ENCODE peak calls at places on chromosomes 3 and 15, in four cellular contexts. L is mesenchymal stem cell, G is mesendoderm, I is neuronal stem cell. P is an unnamed sample.

GRCh38 chr3:83230841-83231240 is 1469.4 kb upstream of the GBE1 start:
- DNase-seq in L (no peak), G (no peak), I (no peak), P (no peak)

GRCh38 chr3:84601303-84601702 is 357.5 kb upstream of the CADM2 start:
- DNase-seq in L (no peak), G (peak; percentile 58), I (peak; percentile 54), P (no peak)

GRCh38 chr15:59437777-59438574 is at the start of gene FAM81A:
- DNase-seq in L (peak; percentile 81), G (peak; percentile 62), I (peak; percentile 71), P (peak; percentile 69)

GRCh38 chr3:194471863-194472262 is 14.9 kb downstream of the ATP13A3 start:
- DNase-seq in L (no peak), G (peak; percentile 74), I (no peak), P (no peak)

GRCh38 chr15:43270676-43271306 is 4.1 kb upstream of the TGM5 start:
- DNase-seq in L (no peak), G (no peak), I (no peak), P (no peak)

GRCh38 chr15:68552773-68553172 is 26.0 kb upstream of the CORO2B start:
- DNase-seq in L (peak; percentile 45), G (no peak), I (no peak), P (no peak)

GRCh38 chr3:59839283-59839682 is 789.5 kb upstream of the CFAP20DC start:
- DNase-seq in L (peak; percentile 71), G (no peak), I (no peak), P (peak; percentile 46)

GRCh38 chr3:146163584-146163983 is 2.6 kb upstream of the PLOD2 start:
- DNase-seq in L (peak; percentile 64), G (no peak), I (no peak), P (peak; percentile 91)

GRCh38 chr3:188683032-188683491 is 488.7 kb upstream of the TPRG1 start:
- DNase-seq in L (peak; percentile 96), G (no peak), I (no peak), P (peak; percentile 43)

GRCh38 chr15:91855684-91856553 is 2.4 kb downstream of the SLCO3A1 start:
- DNase-seq in L (no peak), G (peak; percentile 90), I (peak; percentile 9), P (peak; percentile 40)

GRCh38 chr3:122577409-122578028 is at the start of gene PARP15:
- DNase-seq in L (peak; percentile 28), G (peak; percentile 30), I (no peak), P (no peak)

GRCh38 chr3:8499181-8499611 is 2.4 kb upstream of the LMCD1 start:
- DNase-seq in L (no peak), G (no peak), I (peak; percentile 70), P (peak; percentile 75)

GRCh38 chr3:33660035-33660434 is 58.0 kb downstream of the CLASP2 start:
- DNase-seq in L (no peak), G (peak; percentile 8), I (no peak), P (no peak)

GRCh38 chr15:96046620-96047240 is 283.8 kb upstream of the NR2F2 start:
- DNase-seq in L (no peak), G (peak; percentile 68), I (no peak), P (no peak)

GRCh38 chr3:31562525-31562924 is 29.8 kb downstream of the STT3B start:
- DNase-seq in L (no peak), G (peak; percentile 90), I (no peak), P (no peak)

GRCh38 chr15:86398986-86399677 is 319.5 kb downstream of the AGBL1 start:
- DNase-seq in L (no peak), G (no peak), I (no peak), P (no peak)

GRCh38 chr15:90839187-90840071 is 29.0 kb upstream of the FURIN start:
- DNase-seq in L (no peak), G (peak; percentile 91), I (peak; percentile 33), P (peak; percentile 68)

GRCh38 chr15:78842519-78842918 is 30.2 kb upstream of the MORF4L1 start:
- DNase-seq in L (no peak), G (no peak), I (no peak), P (no peak)

GRCh38 chr3:50324351-50325144 is 2.0 kb upstream of the HYAL2 start:
- DNase-seq in L (peak; percentile 80), G (peak; percentile 93), I (no peak), P (peak; percentile 30)

GRCh38 chr3:39592306-39592705 is 124.8 kb downstream of the MOBP start:
- DNase-seq in L (no peak), G (no peak), I (no peak), P (no peak)

GRCh38 chr3:35744419-35744818 is 105.1 kb downstream of the ARPP21 start:
- DNase-seq in L (no peak), G (peak; percentile 68), I (peak; percentile 17), P (no peak)

GRCh38 chr3:35389907-35390306 is 249.4 kb upstream of the ARPP21 start:
- DNase-seq in L (no peak), G (no peak), I (no peak), P (no peak)

GRCh38 chr3:25863560-25863959 is 73.7 kb downstream of the OXSM start:
- DNase-seq in L (no peak), G (peak; percentile 31), I (no peak), P (no peak)

GRCh38 chr3:195181107-195181498 is 89.9 kb downstream of the XXYLT1 start:
- DNase-seq in L (no peak), G (no peak), I (no peak), P (no peak)

GRCh38 chr15:79523266-79523665 is 91.1 kb downstream of the MINAR1 start:
- DNase-seq in L (no peak), G (peak; percentile 16), I (no peak), P (no peak)

GRCh38 chr15:94282269-94283250 is 51.2 kb downstream of the MCTP2 start:
- DNase-seq in L (no peak), G (no peak), I (no peak), P (no peak)

DNA sequence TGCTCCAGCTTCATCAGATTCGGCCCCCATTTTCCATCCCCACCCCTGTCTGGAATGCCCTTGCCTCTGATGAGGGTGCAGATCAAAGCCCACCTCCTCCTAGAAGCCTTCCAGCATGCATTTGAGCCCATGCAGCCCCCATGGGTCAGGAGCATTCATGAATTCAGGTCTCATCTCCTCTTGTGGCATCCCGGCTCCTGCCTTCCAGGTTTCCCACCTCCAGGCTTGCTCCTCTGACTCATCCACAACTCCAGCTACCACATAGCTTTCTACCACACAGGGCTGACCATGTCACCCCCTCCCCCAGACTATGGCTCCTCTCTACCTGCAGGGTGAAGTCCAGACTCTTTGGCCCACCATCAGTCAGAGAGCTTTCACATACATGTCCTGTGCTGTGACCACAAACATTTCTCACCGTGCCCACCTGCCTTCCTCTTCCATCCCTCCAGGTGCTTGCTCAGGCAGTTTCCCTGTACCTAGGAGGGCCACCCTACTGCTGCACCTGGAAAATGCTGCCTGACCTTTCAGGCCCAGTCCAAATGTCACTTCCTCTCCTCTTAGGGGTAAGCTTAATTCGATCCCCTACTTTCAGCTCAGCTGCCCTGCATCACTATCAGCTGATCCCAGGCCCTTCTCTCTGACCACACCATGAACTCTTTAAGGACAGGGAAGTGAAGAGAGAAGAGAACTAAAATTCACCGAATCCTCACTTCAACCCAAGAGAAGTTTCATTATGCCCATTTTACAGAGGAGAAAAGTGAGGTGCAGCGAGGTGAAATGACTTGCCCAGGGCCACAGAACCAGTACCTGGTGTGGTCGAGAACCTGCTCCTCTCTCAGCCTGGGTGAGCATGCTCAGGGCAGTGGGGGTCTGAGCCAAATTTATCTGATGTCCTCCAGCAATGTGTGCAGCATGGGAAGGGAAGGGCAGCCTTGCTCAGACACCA is 13.7 kb upstream of the FGD5 start:
- DNase-seq in L (no peak), G (peak; percentile 65), I (no peak), P (peak; percentile 25)
- H3K9ac ChIP-seq in L (no peak overlapping the region), G (no peak overlapping the region), I (no peak overlapping the region), P (no peak overlapping the region)

DNA sequence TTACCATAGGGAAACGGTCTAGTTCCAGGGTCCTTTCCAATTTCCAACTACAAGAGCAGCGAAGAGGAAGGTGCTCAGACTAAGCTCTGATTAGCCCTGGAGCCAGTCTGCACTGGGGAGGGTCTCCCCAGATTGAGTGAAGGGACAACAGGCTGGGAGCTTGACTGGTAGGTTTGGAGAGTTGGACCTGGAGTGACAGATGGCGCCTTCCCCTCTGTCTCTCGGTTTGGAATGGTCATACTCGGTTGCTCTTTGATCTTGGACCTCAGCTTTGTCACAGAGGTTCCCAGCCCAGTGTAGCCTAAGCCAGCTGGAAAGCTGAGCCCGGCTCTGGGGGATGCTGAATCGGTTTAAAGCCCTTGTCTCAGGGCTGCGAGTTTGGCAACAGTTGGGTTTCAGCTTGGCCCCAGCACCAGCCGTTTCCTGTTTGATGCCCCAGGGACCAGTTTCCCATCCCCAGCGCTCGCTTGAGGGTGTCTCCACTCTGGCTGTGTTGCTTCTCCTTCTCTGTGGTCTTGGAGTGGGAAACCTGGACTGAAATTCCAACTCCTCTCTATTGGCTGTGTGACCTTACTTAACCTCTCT is 53.1 kb upstream of the ULK4 start:
- DNase-seq in L (peak; percentile 45), G (peak; percentile 55), I (no peak), P (no peak)
- H3K9ac ChIP-seq in L (peak overlapping the region; percentile 98), G (peak overlapping the region; percentile 4), I (no peak overlapping the region), P (peak overlapping the region; percentile 80)

DNA sequence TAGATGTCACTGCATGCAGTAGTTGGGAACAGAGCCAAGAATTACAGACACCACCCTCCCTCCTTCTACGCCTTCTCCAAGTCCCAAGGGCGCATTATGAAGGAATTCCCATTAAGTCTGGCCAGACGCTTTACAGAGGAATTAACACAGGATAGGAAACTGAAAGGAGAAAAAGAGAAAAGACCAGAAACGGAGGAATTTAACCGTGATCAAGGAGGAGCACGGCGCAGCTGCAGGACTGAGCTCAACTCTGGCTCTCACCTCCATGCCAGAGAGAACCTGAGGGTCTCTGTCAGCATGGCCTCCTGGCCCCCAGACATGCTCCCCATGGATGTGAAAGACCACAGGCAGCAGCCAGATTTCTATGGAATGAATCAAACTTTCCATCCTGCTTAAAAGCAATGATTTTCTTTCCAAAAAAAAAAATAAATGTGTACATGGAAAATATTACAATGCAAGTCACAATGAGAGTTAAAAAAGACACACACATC is 13.7 kb downstream of the ATP10A start:
- DNase-seq in L (peak; percentile 27), G (no peak), I (no peak), P (no peak)
- H3K9ac ChIP-seq in L (peak overlapping the region; percentile 98), G (no peak overlapping the region), I (no peak overlapping the region), P (no peak overlapping the region)

GRCh38 chr3:133448478-133449122 is 48.7 kb downstream of the BFSP2 start:
- DNase-seq in L (no peak), G (no peak), I (no peak), P (no peak)

GRCh38 chr3:133444071-133444774 is 44.4 kb downstream of the BFSP2 start:
- DNase-seq in L (no peak), G (no peak), I (no peak), P (peak; percentile 82)

GRCh38 chr3:133445111-133445510 is 45.3 kb downstream of the BFSP2 start:
- DNase-seq in L (no peak), G (no peak), I (no peak), P (no peak)

GRCh38 chr3:133451309-133451708 is 51.5 kb downstream of the BFSP2 start:
- DNase-seq in L (no peak), G (no peak), I (no peak), P (no peak)

DNA sequence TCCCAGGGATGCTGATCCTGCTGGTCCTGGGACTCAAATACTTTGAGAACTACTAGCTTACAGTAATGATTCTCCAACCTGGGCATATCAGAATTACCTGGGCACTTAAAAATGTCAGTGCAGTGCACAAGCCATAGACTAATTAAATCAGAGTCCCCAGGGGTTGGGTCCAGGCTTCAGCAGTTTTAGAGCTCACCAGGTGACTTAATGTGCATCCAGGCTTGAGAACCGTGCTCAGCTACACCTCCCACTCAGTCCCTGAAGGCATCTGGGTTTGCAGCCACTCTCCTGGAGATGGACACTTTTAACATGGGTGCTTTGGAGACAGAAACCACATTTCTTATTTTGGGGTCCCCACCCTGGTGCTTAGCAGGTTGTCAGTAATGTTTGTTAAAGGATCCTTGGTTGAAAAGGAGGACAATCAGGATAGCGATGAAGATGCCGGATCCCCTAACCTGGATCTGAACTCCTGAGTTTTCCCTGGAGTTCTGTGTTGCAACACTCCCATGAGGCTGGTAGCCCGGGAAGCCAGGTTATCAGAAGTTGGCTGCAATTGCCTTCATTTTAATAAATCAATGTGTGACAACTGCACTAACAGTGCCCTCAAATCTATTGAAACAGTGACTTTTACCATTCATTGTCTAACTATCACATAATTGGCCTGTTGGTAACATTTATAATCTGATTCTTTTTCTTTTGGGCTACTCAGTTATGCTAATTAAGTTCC is 48.1 kb downstream of the BFSP2 start:
- DNase-seq in L (no peak), G (no peak), I (no peak), P (no peak)
- H3K9ac ChIP-seq in L (no peak overlapping the region), G (no peak overlapping the region), I (no peak overlapping the region), P (no peak overlapping the region)

P was measured in mammary epithelial cell.